ENCODE peak calls at places on chromosomes 11 and 22, in six cellular contexts. J is Caki2, N is left ventricle myocardium inferior, D is cardiac muscle cell, I is dorsolateral prefrontal cortex, A is hippocampal formation. H is an unnamed sample.

GRCh38 chr11:67492801-67493547 is 10.1 kb downstream of the AIP start:
- DNase-seq in A (no peak), J (no peak), I (no peak), N (no peak), D (no peak), H (no peak)

GRCh38 chr11:2758751-2759150 is 59.0 kb upstream of the KCNQ1OT1 start:
- DNase-seq in A (no peak), J (no peak), N (no peak), I (no peak), D (no peak), H (no peak)

GRCh38 chr11:126459691-126460404 is 104.4 kb downstream of the ST3GAL4 start:
- DNase-seq in A (peak; percentile 83), N (no peak), D (peak; percentile 81), J (no peak), I (no peak), H (no peak)

GRCh38 chr11:11748706-11749365 is 92.9 kb upstream of the USP47 start:
- DNase-seq in N (no peak), A (no peak), I (no peak), J (no peak), D (no peak), H (no peak)

GRCh38 chr11:117279711-117280376 is 11.3 kb upstream of the BACE1-AS start:
- DNase-seq in J (no peak), N (no peak), I (no peak), A (no peak), D (peak; percentile 58), H (no peak)

GRCh38 chr11:135008412-135008811 is 596.4 kb upstream of the B3GAT1 start:
- DNase-seq in I (no peak), D (no peak), A (no peak), J (no peak), N (no peak), H (no peak)

GRCh38 chr22:19019029-19019678 is 83.1 kb upstream of the PRODH start:
- DNase-seq in A (no peak), I (no peak), D (no peak), J (no peak), N (no peak), H (no peak)

GRCh38 chr22:40444483-40444787 is 74.0 kb downstream of the SGSM3 start:
- DNase-seq in I (no peak), N (no peak), J (no peak), A (no peak), D (no peak), H (no peak)

GRCh38 chr22:39457047-39457545 is 284 bp downstream of the MGAT3 start:
- DNase-seq in J (no peak), D (no peak), A (no peak), I (no peak), N (no peak), H (no peak)

GRCh38 chr22:43421914-43422615 is 10.3 kb downstream of the MPPED1 start:
- DNase-seq in J (no peak), D (no peak), I (no peak), A (no peak), N (no peak), H (no peak)

GRCh38 chr22:47450876-47451475 is 688.5 kb downstream of the TBC1D22A start:
- DNase-seq in N (no peak), I (peak; percentile 30), J (no peak), D (no peak), A (no peak), H (no peak)

GRCh38 chr11:57646756-57647303 is 2.9 kb downstream of the YPEL4 start:
- DNase-seq in J (no peak), A (no peak), I (no peak), D (peak; percentile 15), N (no peak), H (no peak)

GRCh38 chr11:107293677-107294344 is 163.8 kb downstream of the CWF19L2 start:
- DNase-seq in A (no peak), J (no peak), N (no peak), D (no peak), I (no peak), H (no peak)

GRCh38 chr11:72144807-72145565 is 9.5 kb downstream of the FOLR3 start:
- DNase-seq in A (no peak), J (peak; percentile 78), D (peak; percentile 36), N (no peak), I (no peak), H (no peak)

H was measured in neural crest cell.